ENCODE peak calls at places on chromosomes 5 and 9, in six cellular contexts. One of them, this sample, is unnamed.

GRCh38 chr5:17218353-17219005 is 1.0 kb downstream of the BASP1 start:
- DNase-seq in fibroblast of lung: peak
- DNase-seq in heart left ventricle: peak
- DNase-seq in colonic mucosa: peak
- DNase-seq in mammary epithelial cell: peak
- DNase-seq in PC-3: peak
- DNase-seq in this sample: peak

GRCh38 chr9:114718801-114719221 is 36.8 kb upstream of the TEX48 start:
- DNase-seq in fibroblast of lung: no peak
- DNase-seq in colonic mucosa: peak
- DNase-seq in PC-3: peak
- DNase-seq in heart left ventricle: no peak
- DNase-seq in mammary epithelial cell: peak
- DNase-seq in this sample: no peak

GRCh38 chr5:82734291-82734690 is 342.9 kb downstream of the TMEM167A start:
- DNase-seq in mammary epithelial cell: no peak
- DNase-seq in PC-3: no peak
- DNase-seq in colonic mucosa: no peak
- DNase-seq in heart left ventricle: no peak
- DNase-seq in fibroblast of lung: no peak
- DNase-seq in this sample: no peak

GRCh38 chr5:83470920-83471404 is 582 bp upstream of the VCAN start:
- DNase-seq in mammary epithelial cell: no peak
- DNase-seq in heart left ventricle: no peak
- DNase-seq in colonic mucosa: no peak
- DNase-seq in PC-3: peak
- DNase-seq in fibroblast of lung: no peak
- DNase-seq in this sample: no peak

GRCh38 chr5:72846483-72846882 is 30.0 kb downstream of the TNPO1 start:
- DNase-seq in colonic mucosa: no peak
- DNase-seq in mammary epithelial cell: no peak
- DNase-seq in fibroblast of lung: no peak
- DNase-seq in PC-3: no peak
- DNase-seq in heart left ventricle: no peak
- DNase-seq in this sample: no peak

GRCh38 chr5:76367623-76368366 is 35.3 kb upstream of the IQGAP2 start:
- DNase-seq in heart left ventricle: no peak
- DNase-seq in fibroblast of lung: no peak
- DNase-seq in PC-3: peak
- DNase-seq in mammary epithelial cell: peak
- DNase-seq in colonic mucosa: no peak
- DNase-seq in this sample: no peak

GRCh38 chr5:38154615-38155204 is 103.6 kb upstream of the EGFLAM start:
- DNase-seq in mammary epithelial cell: no peak
- DNase-seq in fibroblast of lung: no peak
- DNase-seq in PC-3: no peak
- DNase-seq in colonic mucosa: no peak
- DNase-seq in heart left ventricle: no peak
- DNase-seq in this sample: no peak

GRCh38 chr9:131395745-131396479 is 2.0 kb downstream of the PRRC2B start:
- DNase-seq in heart left ventricle: no peak
- DNase-seq in colonic mucosa: no peak
- DNase-seq in fibroblast of lung: no peak
- DNase-seq in PC-3: no peak
- DNase-seq in mammary epithelial cell: peak
- DNase-seq in this sample: no peak

GRCh38 chr5:143352691-143353090 is 50.8 kb downstream of the NR3C1 start:
- DNase-seq in heart left ventricle: no peak
- DNase-seq in fibroblast of lung: no peak
- DNase-seq in colonic mucosa: no peak
- DNase-seq in mammary epithelial cell: no peak
- DNase-seq in PC-3: no peak
- DNase-seq in this sample: no peak

GRCh38 chr9:120924698-120925534 is 1.7 kb downstream of the TRAF1 start:
- DNase-seq in PC-3: no peak
- DNase-seq in colonic mucosa: no peak
- DNase-seq in heart left ventricle: no peak
- DNase-seq in fibroblast of lung: no peak
- DNase-seq in mammary epithelial cell: no peak
- DNase-seq in this sample: no peak

GRCh38 chr9:127174386-127175318 is 52.2 kb upstream of the ANGPTL2 start:
- DNase-seq in mammary epithelial cell: no peak
- DNase-seq in fibroblast of lung: no peak
- DNase-seq in PC-3: no peak
- DNase-seq in colonic mucosa: no peak
- DNase-seq in heart left ventricle: peak
- DNase-seq in this sample: peak

GRCh38 chr9:97705354-97705950 is 8.3 kb upstream of the XPA start:
- DNase-seq in mammary epithelial cell: peak
- DNase-seq in colonic mucosa: no peak
- DNase-seq in heart left ventricle: no peak
- DNase-seq in PC-3: peak
- DNase-seq in fibroblast of lung: peak
- DNase-seq in this sample: no peak

GRCh38 chr9:128142061-128142460 is 7.2 kb upstream of the LCN2 start:
- DNase-seq in heart left ventricle: no peak
- DNase-seq in fibroblast of lung: no peak
- DNase-seq in mammary epithelial cell: no peak
- DNase-seq in PC-3: no peak
- DNase-seq in colonic mucosa: no peak
- DNase-seq in this sample: no peak

GRCh38 chr5:150573867-150574817 is 66.2 kb downstream of the NDST1 start:
- DNase-seq in colonic mucosa: no peak
- DNase-seq in heart left ventricle: no peak
- DNase-seq in fibroblast of lung: no peak
- DNase-seq in mammary epithelial cell: no peak
- DNase-seq in PC-3: no peak
- DNase-seq in this sample: no peak

GRCh38 chr9:16033921-16034320 is 481.1 kb downstream of the CCDC171 start:
- DNase-seq in PC-3: no peak
- DNase-seq in mammary epithelial cell: no peak
- DNase-seq in heart left ventricle: no peak
- DNase-seq in colonic mucosa: no peak
- DNase-seq in fibroblast of lung: no peak
- DNase-seq in this sample: no peak

GRCh38 chr5:157541452-157542118 is 34.0 kb downstream of the ADAM19 start:
- DNase-seq in colonic mucosa: no peak
- DNase-seq in heart left ventricle: no peak
- DNase-seq in fibroblast of lung: no peak
- DNase-seq in mammary epithelial cell: no peak
- DNase-seq in PC-3: no peak
- DNase-seq in this sample: no peak

GRCh38 chr5:14635656-14636055 is 28.9 kb upstream of the OTULIN start:
- DNase-seq in fibroblast of lung: no peak
- DNase-seq in heart left ventricle: no peak
- DNase-seq in mammary epithelial cell: no peak
- DNase-seq in PC-3: no peak
- DNase-seq in colonic mucosa: no peak
- DNase-seq in this sample: no peak

GRCh38 chr5:9197881-9198260 is 348.0 kb downstream of the SEMA5A start:
- DNase-seq in mammary epithelial cell: no peak
- DNase-seq in heart left ventricle: no peak
- DNase-seq in fibroblast of lung: peak
- DNase-seq in colonic mucosa: no peak
- DNase-seq in PC-3: peak
- DNase-seq in this sample: no peak

GRCh38 chr5:127799293-127799905 is 96.2 kb downstream of the CCDC192 start:
- DNase-seq in heart left ventricle: no peak
- DNase-seq in colonic mucosa: no peak
- DNase-seq in fibroblast of lung: no peak
- DNase-seq in mammary epithelial cell: no peak
- DNase-seq in PC-3: no peak
- DNase-seq in this sample: no peak

GRCh38 chr5:38634961-38635369 is 78.5 kb upstream of the LIFR start:
- DNase-seq in heart left ventricle: no peak
- DNase-seq in fibroblast of lung: no peak
- DNase-seq in colonic mucosa: no peak
- DNase-seq in mammary epithelial cell: no peak
- DNase-seq in PC-3: no peak
- DNase-seq in this sample: no peak

DNA sequence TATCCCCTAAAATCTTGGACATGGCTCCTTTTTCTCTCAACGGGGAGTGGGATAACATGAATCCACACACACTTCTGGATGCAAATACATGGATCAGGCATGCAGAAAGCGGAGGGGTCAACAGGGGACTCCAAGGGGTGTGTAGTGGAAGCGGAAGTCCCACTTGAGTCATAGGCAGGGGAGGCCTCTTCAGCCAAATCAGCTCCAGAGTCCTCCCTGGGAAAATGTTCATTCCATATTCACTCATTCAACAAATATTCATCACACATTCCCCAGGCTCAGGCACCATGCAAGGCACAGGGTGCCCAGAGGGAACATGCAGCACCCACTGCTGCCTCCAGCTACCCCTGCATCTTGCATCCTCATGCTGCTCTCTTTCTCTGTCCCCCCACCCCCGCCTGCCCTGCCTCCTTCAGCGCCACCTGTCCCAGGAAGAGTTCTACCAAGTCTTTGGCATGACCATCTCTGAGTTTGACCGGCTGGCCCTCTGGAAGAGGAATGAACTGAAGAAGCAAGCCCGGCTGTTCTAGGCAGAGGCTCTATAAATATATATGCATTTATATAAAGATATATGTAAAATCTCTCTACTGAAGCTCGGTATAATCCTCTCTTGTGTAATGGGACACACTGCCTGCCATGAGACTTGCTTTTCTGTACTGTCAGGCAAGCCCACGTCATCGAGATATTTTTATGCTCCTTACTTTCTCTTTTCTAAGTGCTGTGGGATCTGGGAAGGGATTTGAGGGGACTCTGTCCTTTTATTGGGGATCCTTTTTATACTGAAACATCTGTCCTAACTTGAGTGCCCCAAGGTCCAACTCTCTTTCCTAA is 13.6 kb upstream of the AFAP1L1 start:
- DNase-seq in PC-3: peak
- DNase-seq in fibroblast of lung: peak
- DNase-seq in colonic mucosa: no peak
- DNase-seq in mammary epithelial cell: no peak
- DNase-seq in heart left ventricle: no peak
- DNase-seq in this sample: no peak
- H3K27ac ChIP-seq in PC-3: no peak
- H3K27ac ChIP-seq in fibroblast of lung: no peak
- H3K27ac ChIP-seq in colonic mucosa: no peak
- H3K27ac ChIP-seq in mammary epithelial cell: no peak
- H3K27ac ChIP-seq in heart left ventricle: no peak
- H3K27ac ChIP-seq in this sample: no peak

GRCh38 chr9:27602107-27602836 is 29.0 kb upstream of the C9orf72 start:
- DNase-seq in heart left ventricle: no peak
- DNase-seq in colonic mucosa: no peak
- DNase-seq in fibroblast of lung: no peak
- DNase-seq in PC-3: no peak
- DNase-seq in mammary epithelial cell: no peak
- DNase-seq in this sample: no peak
- H3K27ac ChIP-seq in heart left ventricle: no peak
- H3K27ac ChIP-seq in colonic mucosa: no peak
- H3K27ac ChIP-seq in fibroblast of lung: no peak
- H3K27ac ChIP-seq in PC-3: no peak
- H3K27ac ChIP-seq in mammary epithelial cell: no peak
- H3K27ac ChIP-seq in this sample: no peak

GRCh38 chr5:126044931-126045565 is 378.2 kb upstream of the GRAMD2B start:
- DNase-seq in mammary epithelial cell: no peak
- DNase-seq in PC-3: no peak
- DNase-seq in heart left ventricle: no peak
- DNase-seq in fibroblast of lung: no peak
- DNase-seq in colonic mucosa: no peak
- DNase-seq in this sample: no peak
- H3K27ac ChIP-seq in mammary epithelial cell: no peak
- H3K27ac ChIP-seq in PC-3: no peak
- H3K27ac ChIP-seq in heart left ventricle: peak
- H3K27ac ChIP-seq in fibroblast of lung: no peak
- H3K27ac ChIP-seq in colonic mucosa: no peak
- H3K27ac ChIP-seq in this sample: no peak

DNA sequence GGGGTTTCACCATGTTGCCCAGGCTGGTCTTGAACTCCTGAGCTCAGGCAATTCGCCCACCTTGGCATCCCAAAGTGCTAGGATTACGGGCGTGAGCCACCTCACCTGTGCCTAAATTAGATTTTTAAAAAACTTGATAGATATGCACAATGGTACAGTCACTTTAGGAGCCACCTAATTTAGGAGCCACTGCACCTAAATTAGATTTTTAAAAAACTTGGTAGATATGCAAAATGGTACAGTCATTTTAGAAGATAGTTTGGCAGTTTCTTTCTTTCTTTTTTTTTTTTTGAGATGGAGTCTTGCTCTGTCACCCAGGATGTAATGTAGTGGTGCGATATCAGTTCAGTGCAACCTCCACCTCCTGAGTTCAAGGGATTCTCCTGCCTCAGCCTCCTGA is 37.8 kb upstream of the PLPP1 start:
- DNase-seq in fibroblast of lung: no peak
- DNase-seq in mammary epithelial cell: no peak
- DNase-seq in heart left ventricle: no peak
- DNase-seq in PC-3: no peak
- DNase-seq in colonic mucosa: no peak
- DNase-seq in this sample: no peak
- H3K27ac ChIP-seq in fibroblast of lung: no peak
- H3K27ac ChIP-seq in mammary epithelial cell: no peak
- H3K27ac ChIP-seq in heart left ventricle: no peak
- H3K27ac ChIP-seq in PC-3: no peak
- H3K27ac ChIP-seq in colonic mucosa: no peak
- H3K27ac ChIP-seq in this sample: no peak

DNA sequence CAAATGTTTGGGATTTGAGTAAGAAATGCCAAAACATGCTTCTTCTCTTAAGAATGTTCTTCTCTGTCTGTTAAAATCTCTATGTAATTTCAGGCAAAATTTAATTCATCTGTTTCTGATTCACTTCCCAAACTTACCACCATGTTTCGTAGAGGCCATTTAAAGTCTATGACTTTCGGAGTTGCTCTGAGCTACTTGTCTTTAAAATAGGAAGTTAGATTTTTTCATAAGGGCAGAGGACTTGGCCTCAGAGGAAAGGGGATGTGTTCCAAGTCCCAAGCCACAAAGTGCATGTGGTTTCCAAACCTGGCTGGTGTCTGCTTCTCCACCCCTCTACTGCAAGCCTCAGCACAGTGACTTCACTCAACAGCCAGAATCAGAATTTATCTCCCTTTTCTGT is 111.3 kb upstream of the ADRA1B start:
- DNase-seq in colonic mucosa: peak
- DNase-seq in PC-3: no peak
- DNase-seq in heart left ventricle: peak
- DNase-seq in fibroblast of lung: peak
- DNase-seq in mammary epithelial cell: no peak
- DNase-seq in this sample: no peak
- H3K27ac ChIP-seq in colonic mucosa: no peak
- H3K27ac ChIP-seq in PC-3: no peak
- H3K27ac ChIP-seq in heart left ventricle: no peak
- H3K27ac ChIP-seq in fibroblast of lung: no peak
- H3K27ac ChIP-seq in mammary epithelial cell: no peak
- H3K27ac ChIP-seq in this sample: no peak

GRCh38 chr5:140639093-140639821 is at the start of gene TMCO6:
- DNase-seq in fibroblast of lung: peak
- DNase-seq in mammary epithelial cell: peak
- DNase-seq in colonic mucosa: peak
- DNase-seq in heart left ventricle: peak
- DNase-seq in PC-3: peak
- DNase-seq in this sample: peak
- H3K27ac ChIP-seq in fibroblast of lung: peak
- H3K27ac ChIP-seq in mammary epithelial cell: peak
- H3K27ac ChIP-seq in colonic mucosa: peak
- H3K27ac ChIP-seq in heart left ventricle: peak
- H3K27ac ChIP-seq in PC-3: peak
- H3K27ac ChIP-seq in this sample: peak

GRCh38 chr9:136808781-136809158 is 1.0 kb downstream of the RABL6 start:
- DNase-seq in heart left ventricle: no peak
- DNase-seq in fibroblast of lung: peak
- DNase-seq in mammary epithelial cell: no peak
- DNase-seq in colonic mucosa: no peak
- DNase-seq in PC-3: no peak
- DNase-seq in this sample: no peak
- H3K27ac ChIP-seq in heart left ventricle: peak
- H3K27ac ChIP-seq in fibroblast of lung: peak
- H3K27ac ChIP-seq in mammary epithelial cell: peak
- H3K27ac ChIP-seq in colonic mucosa: peak
- H3K27ac ChIP-seq in PC-3: no peak
- H3K27ac ChIP-seq in this sample: no peak

This sample was measured in coronary artery.